ENCODE peak calls at places on chromosomes 6 and 20, in four cellular contexts. R is endothelial cell of umbilical vein, E is stomach, J is SK-N-SH. I is an unnamed sample.
A peak's percentile ranks its signal among the peaks of the same experiment; 100 is the strongest.

GRCh38 chr6:16337280-16337975 is 99.0 kb downstream of the GMPR start:
- DNase-seq in R (peak; percentile 99), E (peak; percentile 70), J (peak; percentile 81), I (peak; percentile 96)

GRCh38 chr20:38674178-38675133 is 49.8 kb upstream of the SLC32A1 start:
- DNase-seq in R (peak; percentile 64), E (no peak), J (peak; percentile 99), I (no peak)

GRCh38 chr6:157861184-157861583 is 38.1 kb downstream of the SNX9 start:
- DNase-seq in R (no peak), E (no peak), J (no peak), I (no peak)

GRCh38 chr20:19522080-19522801 is 235.8 kb upstream of the RIN2 start:
- DNase-seq in R (no peak), E (no peak), J (no peak), I (no peak)

GRCh38 chr20:38853759-38854158 is 48.3 kb downstream of the PPP1R16B start:
- DNase-seq in R (no peak), E (no peak), J (no peak), I (no peak)

GRCh38 chr6:37741757-37742400 is 44.2 kb upstream of the MDGA1 start:
- DNase-seq in R (peak; percentile 20), E (peak; percentile 89), J (peak; percentile 50), I (no peak)

GRCh38 chr6:82567621-82568020 is 204.0 kb downstream of the TPBG start:
- DNase-seq in R (no peak), E (no peak), J (no peak), I (no peak)

GRCh38 chr6:11392778-11393507 is 144.6 kb upstream of the TMEM170B start:
- DNase-seq in R (peak; percentile 43), E (peak; percentile 53), J (peak; percentile 79), I (no peak)

GRCh38 chr6:151690768-151691562 is 116.5 kb upstream of the ESR1 start:
- DNase-seq in R (no peak), E (no peak), J (no peak), I (no peak)

GRCh38 chr6:80472276-80472675 is 365.8 kb downstream of the BCKDHB start:
- DNase-seq in R (no peak), E (no peak), J (no peak), I (no peak)

GRCh38 chr20:59074456-59074855 is 31.9 kb upstream of the PRELID3B start:
- DNase-seq in R (no peak), E (no peak), J (no peak), I (no peak)

GRCh38 chr6:158361961-158362634 is 49.8 kb downstream of the TULP4 start:
- DNase-seq in R (no peak), E (no peak), J (no peak), I (no peak)

GRCh38 chr6:45626087-45626891 is 248.6 kb upstream of the SUPT3H start:
- DNase-seq in R (no peak), E (no peak), J (no peak), I (no peak)

GRCh38 chr6:158763440-158764187 is 55.6 kb downstream of the EZR start:
- DNase-seq in R (no peak), E (no peak), J (no peak), I (no peak)

GRCh38 chr6:121830759-121831158 is 395.3 kb downstream of the GJA1 start:
- DNase-seq in R (no peak), E (no peak), J (no peak), I (no peak)

DNA sequence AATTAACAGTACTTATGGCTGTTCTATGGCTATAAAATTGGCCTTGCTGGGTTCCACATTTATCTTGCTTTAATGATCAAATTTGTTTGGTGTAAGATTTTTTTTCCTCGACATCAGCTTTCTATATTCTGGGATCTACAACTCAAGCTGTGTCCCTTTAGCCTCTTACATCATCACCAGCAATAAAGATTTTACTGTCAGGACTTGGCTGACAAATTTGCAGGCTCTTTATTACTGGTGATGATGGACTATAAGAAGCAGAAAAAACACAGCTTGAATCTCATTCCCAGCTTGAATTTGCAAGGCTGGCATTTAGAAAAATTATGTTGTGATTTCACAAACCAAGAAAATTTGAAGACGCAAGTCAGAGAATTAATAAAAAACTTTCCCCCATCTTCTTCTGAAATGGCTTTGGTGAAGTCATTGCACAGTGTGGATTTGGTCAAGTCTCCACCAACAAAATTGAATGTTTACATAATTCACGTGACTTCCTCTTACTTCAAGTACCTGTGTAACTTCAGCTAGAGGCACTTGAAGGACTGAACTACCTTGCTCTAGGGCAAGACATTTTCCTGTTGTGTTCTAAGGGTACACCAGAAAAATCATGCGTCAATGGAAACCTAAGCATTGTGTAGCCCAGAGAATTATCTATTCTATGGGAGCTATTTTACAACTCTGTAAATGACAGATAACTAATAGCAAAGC is 175.0 kb downstream of the CBLN4 start:
- DNase-seq in R (no peak), E (no peak), J (no peak), I (no peak)
- H3K9me3 ChIP-seq in R (peaks cover 6% of the 10 kb centered on the region), E (no peaks in the 10 kb centered on the region), J (no peaks in the 10 kb centered on the region), I (no peaks in the 10 kb centered on the region)

DNA sequence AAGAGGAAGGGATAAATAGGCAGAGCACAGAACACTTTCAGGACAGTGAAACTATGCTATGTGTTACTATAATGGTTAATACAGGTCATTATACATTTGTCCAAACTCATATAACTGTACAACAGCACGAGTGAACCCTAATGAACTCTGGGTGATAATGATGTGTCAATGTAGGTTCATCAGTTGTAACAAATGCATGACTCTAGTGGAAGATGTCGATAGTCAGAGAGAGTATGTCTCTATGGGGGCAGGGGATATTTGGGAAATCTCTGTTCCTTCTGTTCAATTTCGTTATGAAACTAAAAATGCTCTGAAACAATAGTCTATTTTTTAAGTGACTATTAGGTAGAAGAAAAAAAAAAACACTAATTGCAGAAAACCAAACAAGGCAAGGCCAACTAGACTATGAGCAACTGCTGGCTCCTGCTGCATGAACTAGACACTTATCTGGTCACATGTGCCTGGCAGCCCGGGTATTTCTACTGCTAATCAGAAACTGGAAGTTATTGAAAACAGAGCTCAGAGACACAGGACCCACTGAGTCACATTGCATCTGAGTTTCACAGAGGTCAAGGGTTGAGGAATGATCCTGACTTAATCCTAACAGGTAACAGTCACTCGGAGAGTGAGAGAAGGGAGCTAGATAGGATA is 97.9 kb downstream of the ISM1 start:
- DNase-seq in R (no peak), E (no peak), J (no peak), I (no peak)
- TF ChIP-seq POLR2AphosphoS5 in R (no peak), E (no peak), J (no peak), I (no peak)

DNA sequence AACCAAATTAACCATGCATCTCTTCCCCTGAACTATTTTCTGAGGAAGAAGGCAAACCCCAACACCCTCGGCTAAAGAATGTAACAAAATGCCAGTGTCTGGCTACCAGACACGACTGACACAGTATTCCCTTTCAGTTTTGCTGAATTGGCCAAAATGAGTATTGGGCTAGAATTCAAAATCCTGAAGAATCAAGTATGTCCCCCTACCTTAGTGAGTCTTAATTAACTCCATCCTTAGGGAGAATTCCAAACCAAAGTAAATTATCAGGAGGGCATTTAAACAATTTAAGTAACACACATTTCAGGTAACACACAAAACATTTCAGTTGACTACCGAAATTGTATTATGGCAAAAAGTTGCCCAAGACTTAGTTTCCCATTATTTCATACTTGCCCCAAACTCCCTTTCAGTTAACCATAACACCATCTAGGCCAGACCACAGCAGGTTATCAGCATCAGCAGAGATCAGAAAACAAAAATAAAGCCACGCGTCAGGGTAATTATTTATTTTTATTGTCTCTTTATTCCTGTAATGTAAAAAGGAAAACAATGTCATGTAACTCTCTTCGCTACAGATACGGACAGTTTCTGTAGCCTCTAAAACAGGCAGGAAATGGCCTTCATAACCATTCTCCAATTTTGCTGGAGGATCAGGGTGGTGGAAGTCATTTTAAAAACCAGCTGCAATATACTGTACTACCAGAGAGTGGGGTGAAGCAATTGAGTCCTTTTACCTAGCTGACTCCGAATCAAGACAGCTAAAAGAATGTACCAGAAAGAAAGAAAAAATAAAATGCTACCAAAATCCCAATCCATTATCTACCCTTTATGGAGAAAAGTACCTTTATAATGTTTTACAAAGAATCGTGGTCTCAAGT is 1.9 kb downstream of the SNX5 start:
- DNase-seq in R (peak; percentile 49), E (no peak), J (peak; percentile 55), I (no peak)
- H3K4me1 ChIP-seq in R (peaks cover 62% of the 10 kb centered on the region), E (peaks cover 80% of the 10 kb centered on the region), J (peaks cover 23% of the 10 kb centered on the region), I (peaks cover 77% of the 10 kb centered on the region)

GRCh38 chr20:54938707-54939106 is 463.3 kb downstream of the DOK5 start:
- DNase-seq in R (no peak), E (no peak), J (peak; percentile 48), I (no peak)

GRCh38 chr20:54928564-54928963 is 453.2 kb downstream of the DOK5 start:
- DNase-seq in R (no peak), E (no peak), J (no peak), I (no peak)

GRCh38 chr20:54929191-54929590 is 453.8 kb downstream of the DOK5 start:
- DNase-seq in R (no peak), E (no peak), J (peak; percentile 31), I (no peak)

GRCh38 chr20:54933212-54933904 is 458.0 kb downstream of the DOK5 start:
- DNase-seq in R (no peak), E (no peak), J (no peak), I (no peak)
- H3K9me3 ChIP-seq in R (no peaks in the 10 kb centered on the region), E (no peaks in the 10 kb centered on the region), J (no peaks in the 10 kb centered on the region), I (peaks cover 8% of the 10 kb centered on the region)

I was measured in esophagus muscularis mucosa.